ENCODE peak calls at places on chromosomes 13 and 19, in five cellular contexts. C is nephron progenitor cell, J is B cell, U is IMR-90, Y is cardiac fibroblast. N is an unnamed sample.

GRCh38 chr19:15199652-15200574 is 882 bp downstream of the NOTCH3 start:
- DNase-seq in U (peak; percentile 16), C (peak; percentile 88), J (peak; percentile 70), Y (no peak), N (no peak)

GRCh38 chr19:33060586-33060985 is 4.1 kb downstream of the RHPN2 start:
- DNase-seq in J (no peak), U (no peak), Y (no peak), C (no peak), N (no peak)

GRCh38 chr13:44904982-44905381 is 84.3 kb downstream of the NUFIP1 start:
- DNase-seq in J (no peak), C (no peak), U (peak; percentile 97), Y (peak; percentile 98), N (peak; percentile 95)

GRCh38 chr13:112448621-112449544 is 72.7 kb downstream of the SPACA7 start:
- DNase-seq in C (no peak), J (no peak), U (no peak), Y (no peak), N (no peak)

GRCh38 chr13:112431734-112432133 is 55.6 kb downstream of the SPACA7 start:
- DNase-seq in Y (no peak), U (no peak), C (no peak), J (no peak), N (no peak)

GRCh38 chr19:17847538-17848366 is at the start of gene JAK3:
- DNase-seq in C (peak; percentile 86), Y (peak; percentile 80), U (peak; percentile 46), J (peak; percentile 82), N (no peak)

GRCh38 chr19:51338563-51339312 is 3.2 kb downstream of the VSIG10L start:
- DNase-seq in Y (peak; percentile 82), J (peak; percentile 96), U (peak; percentile 61), C (peak; percentile 92), N (no peak)

GRCh38 chr19:33292595-33293254 is 9.6 kb downstream of the CEBPA start:
- DNase-seq in C (no peak), Y (no peak), U (no peak), J (no peak), N (no peak)

GRCh38 chr19:57583521-57584416 is at the start of gene ZIK1:
- DNase-seq in J (peak; percentile 97), Y (peak; percentile 93), U (peak; percentile 92), C (peak; percentile 84), N (peak; percentile 74)

GRCh38 chr19:52941941-52942370 is 18.7 kb upstream of the ZNF888 start:
- DNase-seq in Y (peak; percentile 38), U (peak; percentile 20), C (peak; percentile 37), J (no peak), N (no peak)

GRCh38 chr19:44954649-44955499 is at the start of gene CLPTM1:
- DNase-seq in J (peak; percentile 95), C (peak; percentile 97), Y (peak; percentile 98), U (peak; percentile 97), N (peak; percentile 87)

GRCh38 chr13:96090240-96091101 is 564 bp downstream of the HS6ST3 start:
- DNase-seq in Y (peak; percentile 13), U (no peak), C (peak; percentile 56), J (peak; percentile 42), N (no peak)

GRCh38 chr13:71789952-71790351 is 77.1 kb downstream of the DACH1 start:
- DNase-seq in Y (peak; percentile 6), C (no peak), U (no peak), J (no peak), N (no peak)

GRCh38 chr13:74017301-74018092 is 116.7 kb downstream of the KLF12 start:
- DNase-seq in J (no peak), C (no peak), U (no peak), Y (no peak), N (no peak)

GRCh38 chr13:111897846-111898215 is 169.1 kb upstream of the SOX1 start:
- DNase-seq in C (no peak), J (no peak), U (no peak), Y (no peak), N (no peak)

GRCh38 chr19:7340959-7341837 is 7.5 kb upstream of the ARHGEF18 start:
- DNase-seq in C (peak; percentile 94), J (no peak), U (peak; percentile 64), Y (peak; percentile 82), N (peak; percentile 14)

GRCh38 chr13:31166591-31166990 is 4.9 kb upstream of the HSPH1 start:
- DNase-seq in C (no peak), U (peak; percentile 67), J (no peak), Y (no peak), N (no peak)

GRCh38 chr19:8144273-8144672 is 5.1 kb downstream of the FBN3 start:
- DNase-seq in C (no peak), Y (no peak), J (peak; percentile 8), U (no peak), N (no peak)

GRCh38 chr19:23475477-23475876 is 80.2 kb upstream of the ZNF91 start:
- DNase-seq in J (no peak), Y (no peak), C (no peak), U (no peak), N (no peak)

GRCh38 chr13:81582381-81582780 is 1241.5 kb upstream of the SPRY2 start:
- DNase-seq in Y (no peak), U (no peak), C (no peak), J (no peak), N (no peak)

GRCh38 chr13:100530645-100531044 is 57.9 kb downstream of the GGACT start:
- DNase-seq in C (no peak), J (no peak), U (peak; percentile 33), Y (peak; percentile 6), N (no peak)

GRCh38 chr19:29881386-29881785 is 60.7 kb upstream of the URI1 start:
- DNase-seq in C (no peak), Y (no peak), U (peak; percentile 18), J (no peak), N (no peak)

GRCh38 chr19:39385629-39386411 is 5.1 kb downstream of the PAF1 start:
- DNase-seq in Y (no peak), U (no peak), C (no peak), J (no peak), N (no peak)

GRCh38 chr19:45038931-45039893 is at the start of gene CLASRP:
- DNase-seq in Y (peak; percentile 89), J (peak; percentile 89), U (peak; percentile 86), C (peak; percentile 93), N (no peak)

GRCh38 chr13:66859078-66859477 is 371.1 kb downstream of the PCDH9 start:
- DNase-seq in U (peak; percentile 1), C (no peak), Y (peak; percentile 2), J (no peak), N (no peak)

GRCh38 chr13:30763786-30764440 is 28.6 kb downstream of the ALOX5AP start:
- DNase-seq in C (no peak), U (peak; percentile 39), Y (peak; percentile 63), J (no peak), N (no peak)

GRCh38 chr19:5738423-5738822 is 18.0 kb downstream of the CATSPERD start:
- DNase-seq in U (no peak), C (no peak), Y (peak; percentile 37), J (no peak), N (no peak)

GRCh38 chr13:44281252-44282000 is 92.2 kb upstream of the SERP2 start:
- DNase-seq in C (no peak), J (no peak), Y (no peak), U (no peak), N (no peak)

GRCh38 chr13:45178349-45179142 is 22.3 kb downstream of the KCTD4 start:
- DNase-seq in J (no peak), C (no peak), U (peak; percentile 93), Y (peak; percentile 81), N (peak; percentile 93)

GRCh38 chr13:113552079-113552478 is 32.5 kb upstream of the TFDP1 start:
- DNase-seq in C (no peak), J (no peak), U (no peak), Y (no peak), N (no peak)

GRCh38 chr13:97021241-97021640 is 27.0 kb upstream of the OXGR1 start:
- DNase-seq in Y (no peak), U (no peak), C (no peak), J (no peak), N (no peak)

GRCh38 chr19:34985249-34986022 is 14.7 kb upstream of the GRAMD1A start:
- DNase-seq in Y (peak; percentile 59), J (no peak), U (peak; percentile 24), C (no peak), N (no peak)

GRCh38 chr19:16899566-16900075 is 10.8 kb downstream of the F2RL3 start:
- DNase-seq in Y (peak; percentile 49), J (peak; percentile 69), C (peak; percentile 44), U (no peak), N (no peak)

GRCh38 chr19:31548941-31549340 is 199.7 kb upstream of the TSHZ3 start:
- DNase-seq in C (peak; percentile 20), Y (peak; percentile 61), U (peak; percentile 44), J (no peak), N (no peak)
- TF ChIP-seq CTCF in C (peak; percentile 55), Y (peak; percentile 78), U (peak; percentile 65), J (no peak), N (peak; percentile 33)

GRCh38 chr19:48826606-48827020 is 9.7 kb downstream of the HSD17B14 start:
- DNase-seq in J (no peak), U (no peak), Y (no peak), C (no peak), N (no peak)
- TF ChIP-seq CTCF in J (no peak), U (no peak), Y (peak; percentile 15), C (no peak), N (peak; percentile 31)

DNA sequence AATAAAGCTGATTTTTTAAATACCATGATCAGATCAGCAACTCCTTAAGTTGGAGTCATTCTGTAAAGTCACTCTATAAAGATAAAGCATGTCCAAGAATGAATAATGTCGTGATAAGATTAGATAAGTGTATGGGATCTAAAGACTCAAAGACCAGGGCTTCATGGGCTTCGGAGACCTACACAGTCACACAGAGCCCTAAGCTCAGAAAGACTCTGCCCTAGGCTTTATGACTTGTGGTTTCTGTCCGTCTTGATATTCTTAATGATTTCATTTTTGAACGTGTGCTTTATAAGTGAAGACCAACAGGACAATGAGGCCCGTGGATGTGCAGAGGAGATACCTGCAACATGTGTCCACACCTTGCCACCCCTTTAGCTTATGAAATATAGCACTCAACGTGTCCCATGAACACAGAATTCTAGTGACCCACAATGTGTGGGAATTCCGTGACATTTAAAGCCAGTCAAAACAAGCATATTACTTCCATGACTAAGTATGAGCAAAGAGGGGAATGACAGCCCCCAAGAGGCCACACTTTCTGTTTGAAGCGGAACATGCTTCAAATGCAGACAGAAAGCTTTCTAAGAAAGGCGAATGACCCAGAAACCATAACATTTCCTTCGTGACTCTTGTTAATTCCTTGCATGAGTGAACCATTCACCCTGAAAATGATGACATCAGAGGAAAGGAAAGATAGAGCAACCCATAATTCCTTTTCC is 122.2 kb upstream of the FNDC3A start:
- DNase-seq in C (no peak), Y (peak; percentile 86), U (peak; percentile 67), J (no peak), N (no peak)
- TF ChIP-seq CTCF in C (no peak), Y (no peak), U (no peak), J (no peak), N (no peak)

DNA sequence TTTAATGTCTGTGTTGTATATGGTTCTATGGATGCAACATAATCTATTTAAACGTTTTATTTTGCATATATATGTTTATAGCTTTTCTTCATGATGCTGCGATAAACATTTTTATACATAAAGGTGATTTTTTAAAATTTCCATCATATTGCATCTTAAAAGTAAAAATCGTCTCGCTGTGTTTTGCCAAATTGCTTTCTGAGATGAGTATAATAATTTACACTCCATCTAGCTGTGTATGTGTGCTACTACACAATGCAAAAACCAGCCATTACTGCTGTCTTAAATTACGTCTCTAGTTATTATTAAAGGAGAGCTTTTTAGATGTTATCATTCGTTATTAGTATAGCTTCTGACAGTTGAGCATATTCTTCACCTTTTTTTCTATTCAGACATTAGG is 37.2 kb downstream of the METTL21C start:
- DNase-seq in Y (peak; percentile 9), C (no peak), J (no peak), U (no peak), N (no peak)
- TF ChIP-seq CTCF in Y (peak; percentile 34), C (peak; percentile 15), J (peak; percentile 49), U (peak; percentile 15), N (peak; percentile 42)